ENCODE peak calls at places on chromosome 15, in five cellular contexts. D is left ventricle myocardium inferior, L is fibroblast of mammary gland, P is A549, O is transverse colon. K is an unnamed sample.

GRCh38 chr15:59528965-59529402 is 82.6 kb upstream of the GCNT3 start:
- DNase-seq in D (peak; percentile 59), L (peak; percentile 83), P (peak; percentile 93), O (peak; percentile 92), K (peak; percentile 89)

GRCh38 chr15:77983708-77984445 is 93.6 kb downstream of the TBC1D2B start:
- DNase-seq in D (no peak), L (no peak), P (no peak), O (no peak), K (peak; percentile 20)

GRCh38 chr15:88440021-88440420 is 27.2 kb downstream of the MRPL46 start:
- DNase-seq in D (no peak), L (peak; percentile 61), P (peak; percentile 42), O (no peak), K (peak; percentile 82)

GRCh38 chr15:74025436-74025835 is 30.9 kb downstream of the PML start:
- DNase-seq in D (no peak), L (no peak), P (no peak), O (no peak), K (no peak)

GRCh38 chr15:74460298-74460697 is 662 bp downstream of the UBL7 start:
- DNase-seq in D (no peak), L (no peak), P (no peak), O (no peak), K (no peak)

GRCh38 chr15:93200448-93201226 is 111.6 kb upstream of the RGMA start:
- DNase-seq in D (peak; percentile 31), L (no peak), P (no peak), O (no peak), K (no peak)

GRCh38 chr15:71761649-71762048 is 48.7 kb upstream of the NR2E3 start:
- DNase-seq in D (no peak), L (peak; percentile 88), P (peak; percentile 83), O (peak; percentile 71), K (peak; percentile 89)

GRCh38 chr15:43127752-43128151 is 5.6 kb upstream of the TMEM62 start:
- DNase-seq in D (no peak), L (no peak), P (no peak), O (no peak), K (peak; percentile 28)

GRCh38 chr15:55661431-55661830 is 73.3 kb upstream of the PYGO1 start:
- DNase-seq in D (no peak), L (no peak), P (no peak), O (no peak), K (no peak)

GRCh38 chr15:55343168-55343567 is 24.1 kb downstream of the PIGB start:
- DNase-seq in D (no peak), L (no peak), P (no peak), O (no peak), K (no peak)

GRCh38 chr15:68553994-68554715 is 24.6 kb upstream of the CORO2B start:
- DNase-seq in D (no peak), L (peak; percentile 65), P (peak; percentile 71), O (peak; percentile 65), K (peak; percentile 69)

GRCh38 chr15:89417206-89417725 is 79.1 kb downstream of the RHCG start:
- DNase-seq in D (no peak), L (no peak), P (no peak), O (no peak), K (no peak)

GRCh38 chr15:78077053-78077859 is at the start of gene TBC1D2B:
- DNase-seq in D (peak; percentile 72), L (peak; percentile 51), P (peak; percentile 58), O (peak; percentile 76), K (peak; percentile 59)

GRCh38 chr15:51647128-51647562 is 24.6 kb upstream of the DMXL2 start:
- DNase-seq in D (peak; percentile 45), L (peak; percentile 69), P (no peak), O (peak; percentile 56), K (peak; percentile 76)

GRCh38 chr15:48381861-48382260 is 50.6 kb downstream of the DUT start:
- DNase-seq in D (no peak), L (no peak), P (no peak), O (no peak), K (no peak)

GRCh38 chr15:33789141-33789540 is 179.2 kb upstream of the CHRM5 start:
- DNase-seq in D (no peak), L (peak; percentile 89), P (no peak), O (no peak), K (no peak)

GRCh38 chr15:59437777-59438574 is at the start of gene FAM81A:
- DNase-seq in D (peak; percentile 91), L (peak; percentile 64), P (peak; percentile 73), O (peak; percentile 80), K (peak; percentile 54)

GRCh38 chr15:25186906-25187645 is 232.3 kb downstream of the SNRPN start:
- DNase-seq in D (no peak), L (no peak), P (no peak), O (no peak), K (no peak)

GRCh38 chr15:29208352-29208751 is 61.3 kb downstream of the NSMCE3 start:
- DNase-seq in D (no peak), L (no peak), P (peak; percentile 21), O (no peak), K (no peak)

GRCh38 chr15:70091649-70092461 is 5.9 kb downstream of the TLE3 start:
- DNase-seq in D (no peak), L (peak; percentile 31), P (no peak), O (peak; percentile 52), K (peak; percentile 78)
- H3K4me3 ChIP-seq in D (no peak overlapping the region), L (no peak overlapping the region), P (no peak overlapping the region), O (no peak overlapping the region), K (no peak overlapping the region)

GRCh38 chr15:34987982-34988873 is at the start of gene ZNF770:
- DNase-seq in D (peak; percentile 81), L (peak; percentile 71), P (peak; percentile 87), O (peak; percentile 83), K (peak; percentile 80)

GRCh38 chr15:34987623-34987981 is 485 bp downstream of the ZNF770 start:
- DNase-seq in D (no peak), L (no peak), P (no peak), O (no peak), K (no peak)

GRCh38 chr15:34986326-34987181 is 1.5 kb downstream of the ZNF770 start:
- DNase-seq in D (no peak), L (no peak), P (no peak), O (no peak), K (peak; percentile 53)

GRCh38 chr15:34984884-34985630 is 3.0 kb downstream of the ZNF770 start:
- DNase-seq in D (no peak), L (peak; percentile 51), P (no peak), O (no peak), K (peak; percentile 10)

DNA sequence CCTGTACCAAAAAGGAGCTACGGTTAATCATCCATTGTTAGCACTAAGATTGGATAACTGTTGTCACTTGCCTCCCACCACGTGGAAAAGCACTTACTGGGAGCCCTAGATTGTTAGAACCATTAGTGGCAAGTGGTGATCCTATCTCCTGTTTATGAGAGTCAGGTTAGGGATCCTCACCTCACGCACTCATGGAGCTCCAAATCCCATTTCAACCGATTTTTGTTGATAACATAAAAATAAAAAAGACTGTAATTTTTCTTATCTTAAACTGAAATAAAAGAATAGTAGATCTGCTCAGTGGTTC is 952 bp downstream of the ZNF770 start:
- DNase-seq in D (no peak), L (no peak), P (no peak), O (no peak), K (peak; percentile 40)
- H3K4me3 ChIP-seq in D (peak overlapping the region; percentile 79), L (peak overlapping the region; percentile 84), P (peak overlapping the region; percentile 96), O (peak overlapping the region; percentile 62), K (peak overlapping the region; percentile 61)

GRCh38 chr15:41511331-41512077 is 2.1 kb downstream of the LTK start:
- DNase-seq in D (no peak), L (no peak), P (no peak), O (peak; percentile 60), K (no peak)
- H3K4me3 ChIP-seq in D (peak overlapping the region; percentile 67), L (no peak overlapping the region), P (no peak overlapping the region), O (no peak overlapping the region), K (no peak overlapping the region)

GRCh38 chr15:76011611-76012010 is 613 bp downstream of the NRG4 start:
- DNase-seq in D (no peak), L (no peak), P (peak; percentile 7), O (no peak), K (no peak)
- H3K4me3 ChIP-seq in D (no peak overlapping the region), L (no peak overlapping the region), P (peak overlapping the region; percentile 33), O (no peak overlapping the region), K (no peak overlapping the region)

DNA sequence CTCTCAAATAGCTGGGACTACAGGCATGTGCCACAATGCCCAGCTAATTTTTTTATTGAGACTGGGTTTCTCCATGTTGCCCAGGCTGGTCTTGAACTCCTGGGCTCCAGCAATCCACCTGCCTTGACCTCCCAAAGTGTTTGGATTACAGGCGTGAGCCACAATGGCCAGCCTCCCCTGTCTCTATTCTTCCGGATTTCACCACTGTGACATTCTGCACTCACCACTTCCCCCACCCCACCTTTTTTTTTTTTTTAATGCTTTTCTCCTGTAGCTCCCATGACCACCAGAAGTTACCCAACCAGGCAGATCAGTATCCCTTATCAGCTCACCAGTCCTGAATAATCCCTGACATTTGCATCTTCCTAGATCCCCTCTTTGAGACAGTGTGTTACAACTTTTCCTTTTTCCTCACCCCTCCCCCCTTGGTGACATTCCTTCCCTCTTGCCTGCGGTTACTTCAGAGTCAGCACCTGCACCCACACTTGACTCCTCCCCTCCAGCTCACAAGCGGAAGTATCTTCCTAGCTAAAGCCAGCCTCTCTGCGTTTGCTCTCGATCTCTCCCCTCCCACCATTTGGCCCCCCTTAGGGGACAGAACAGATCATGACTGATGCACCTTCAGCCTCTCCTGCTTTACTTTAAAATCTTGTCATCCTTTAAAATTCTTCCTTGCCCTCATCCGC is 13.5 kb upstream of the ZNF592 start:
- DNase-seq in D (peak; percentile 25), L (no peak), P (peak; percentile 93), O (peak; percentile 87), K (peak; percentile 82)
- H3K4me3 ChIP-seq in D (no peak overlapping the region), L (no peak overlapping the region), P (peak overlapping the region; percentile 7), O (no peak overlapping the region), K (peak overlapping the region; percentile 41)

K was measured in epithelial cell of esophagus.